ENCODE peak calls at places on chromosomes 6 and 20, in seven cellular contexts. U, J, I, C, O, K and E are unnamed samples.

GRCh38 chr6:41489284-41489851 is 56.8 kb upstream of the FOXP4 start:
- DNase-seq in J (peak; percentile 52), O (no peak), C (no peak), I (no peak), K (no peak), U (no peak), E (no peak)

GRCh38 chr6:56517155-56517745 is 125.4 kb downstream of the DST start:
- DNase-seq in K (no peak), U (no peak), O (no peak), C (no peak), J (no peak), I (no peak), E (no peak)

GRCh38 chr20:57109151-57109953 is 157.1 kb downstream of the BMP7 start:
- DNase-seq in U (no peak), C (no peak), O (no peak), J (no peak), I (no peak), K (no peak), E (no peak)

GRCh38 chr6:136113736-136114173 is 136.4 kb downstream of the MTFR2 start:
- DNase-seq in J (peak; percentile 88), U (peak; percentile 52), I (no peak), K (no peak), O (no peak), C (peak; percentile 49), E (no peak)

GRCh38 chr6:165819394-165819793 is 156.4 kb upstream of the PDE10A start:
- DNase-seq in C (no peak), J (no peak), K (no peak), I (no peak), U (no peak), O (no peak), E (no peak)

GRCh38 chr6:43172127-43173007 is 1.3 kb downstream of the SRF start:
- DNase-seq in C (peak; percentile 72), I (peak; percentile 40), K (peak; percentile 43), J (peak; percentile 31), U (no peak), O (peak; percentile 6), E (peak; percentile 53)

GRCh38 chr20:22385602-22386299 is 198.6 kb downstream of the FOXA2 start:
- DNase-seq in J (no peak), K (no peak), C (no peak), I (no peak), O (no peak), U (no peak), E (no peak)

GRCh38 chr6:27605401-27606342 is 132.8 kb upstream of the ZNF184 start:
- DNase-seq in U (peak; percentile 66), K (no peak), C (no peak), O (no peak), J (peak; percentile 85), I (no peak), E (no peak)

GRCh38 chr6:109258129-109258528 is 124.1 kb downstream of the CD164 start:
- DNase-seq in U (no peak), I (no peak), O (no peak), J (no peak), C (no peak), K (no peak), E (no peak)

GRCh38 chr6:138099832-138100231 is 7.4 kb downstream of the PERP start:
- DNase-seq in C (no peak), J (no peak), K (no peak), O (no peak), I (no peak), U (peak; percentile 70), E (no peak)

GRCh38 chr6:118565317-118565960 is 17.3 kb downstream of the PLN start:
- DNase-seq in J (no peak), K (peak; percentile 13), O (no peak), I (peak; percentile 59), U (peak; percentile 34), C (no peak), E (no peak)

GRCh38 chr20:62704341-62704948 is 4.2 kb upstream of the NTSR1 start:
- DNase-seq in O (no peak), C (peak; percentile 80), I (no peak), U (no peak), K (no peak), J (peak; percentile 82), E (no peak)

GRCh38 chr6:21340563-21340962 is 253.0 kb upstream of the SOX4 start:
- DNase-seq in O (no peak), I (no peak), C (no peak), U (no peak), K (no peak), J (peak; percentile 12), E (no peak)

GRCh38 chr6:145199961-145200360 is 535.4 kb downstream of the EPM2A start:
- DNase-seq in I (no peak), O (no peak), K (no peak), C (no peak), J (no peak), U (no peak), E (no peak)

GRCh38 chr6:71979911-71980310 is 93.6 kb downstream of the RIMS1 start:
- DNase-seq in C (no peak), I (no peak), K (no peak), O (no peak), J (no peak), U (no peak), E (no peak)

DNA sequence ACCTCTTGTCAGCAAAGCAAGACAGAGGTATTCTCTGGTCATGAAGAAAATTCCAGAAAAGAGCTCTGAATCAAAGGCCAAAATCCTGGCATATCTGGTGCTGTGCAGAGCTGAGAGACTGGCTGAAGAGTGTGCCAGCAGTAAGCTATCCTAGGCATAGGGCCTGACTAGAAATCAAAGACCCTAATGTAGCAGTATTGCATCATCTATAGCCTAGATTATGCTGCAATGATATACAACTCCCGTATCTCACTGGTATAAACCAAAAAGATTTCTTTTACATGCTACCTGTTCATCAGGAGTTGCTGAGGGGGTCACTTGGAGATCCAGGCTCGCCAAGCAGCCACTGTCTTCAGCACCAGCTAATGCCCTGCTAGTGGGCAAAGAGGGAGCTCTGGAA is 30.9 kb upstream of the TRIM39 start:
- DNase-seq in I (no peak), U (no peak), O (no peak), C (no peak), J (no peak), K (no peak), E (no peak)
- H3K9me3 ChIP-seq in I (no peaks in the 10 kb centered on the region), U (no peaks in the 10 kb centered on the region), O (no peaks in the 10 kb centered on the region), C (no peaks in the 10 kb centered on the region), J (peaks cover 21% of the 10 kb centered on the region), K (no peaks in the 10 kb centered on the region), E (no peaks in the 10 kb centered on the region)

GRCh38 chr6:168305863-168306262 is 13.7 kb downstream of the DACT2 start:
- DNase-seq in J (no peak), C (no peak), U (no peak), I (no peak), K (no peak), O (no peak), E (no peak)

GRCh38 chr6:168304752-168305015 is 14.9 kb downstream of the DACT2 start:
- DNase-seq in J (no peak), C (no peak), O (no peak), K (no peak), I (no peak), U (no peak), E (no peak)

GRCh38 chr6:168305091-168305749 is 14.4 kb downstream of the DACT2 start:
- DNase-seq in I (no peak), O (no peak), J (no peak), C (no peak), U (peak; percentile 66), K (no peak), E (no peak)

GRCh38 chr6:168302534-168302933 is 17.0 kb downstream of the DACT2 start:
- DNase-seq in I (no peak), C (no peak), J (peak; percentile 93), U (no peak), K (no peak), O (no peak), E (no peak)

DNA sequence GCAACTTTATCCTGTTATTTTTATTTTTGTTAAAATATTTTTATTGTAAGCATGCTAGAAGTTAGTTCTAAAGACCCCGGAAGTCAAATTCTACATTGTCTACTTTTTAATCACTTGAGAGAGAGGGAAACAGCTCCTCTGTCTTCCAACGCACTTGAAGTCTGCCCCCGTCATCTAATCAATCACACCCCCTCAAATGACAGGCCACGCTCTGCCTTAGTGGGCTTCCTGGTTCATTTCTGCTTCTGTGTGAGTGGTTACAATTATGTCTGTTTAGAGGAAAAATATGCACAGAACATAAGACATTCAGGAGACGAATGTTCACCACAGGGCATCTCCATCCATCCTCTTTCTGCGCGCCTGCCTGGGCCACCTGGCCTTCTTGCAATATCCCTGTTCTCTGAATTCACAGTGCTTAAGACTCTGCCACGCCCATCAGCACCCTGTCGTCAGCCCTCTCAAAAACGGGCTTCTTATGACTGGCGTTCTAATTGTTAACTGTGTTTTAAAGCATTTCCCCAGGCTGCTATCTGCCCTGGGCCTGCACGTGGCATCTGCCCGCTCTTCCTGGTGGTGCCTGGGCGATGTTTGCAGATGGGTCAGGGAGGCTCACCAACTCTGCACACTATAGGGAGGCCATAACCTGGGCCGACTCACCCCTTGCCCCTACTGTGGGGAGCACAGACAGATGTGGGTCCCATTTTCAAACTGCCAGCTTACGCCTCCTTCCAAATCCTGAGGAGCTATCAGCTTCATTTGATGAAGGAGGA is 15.4 kb downstream of the DACT2 start:
- DNase-seq in I (no peak), U (no peak), C (no peak), J (no peak), O (no peak), K (no peak), E (no peak)
- H3K9me3 ChIP-seq in I (no peaks in the 10 kb centered on the region), U (no peaks in the 10 kb centered on the region), C (no peaks in the 10 kb centered on the region), J (no peaks in the 10 kb centered on the region), O (no peaks in the 10 kb centered on the region), K (no peaks in the 10 kb centered on the region), E (no peaks in the 10 kb centered on the region)

GRCh38 chr20:31475472-31476312 is 604 bp downstream of the REM1 start:
- DNase-seq in O (no peak), C (no peak), J (no peak), K (no peak), I (no peak), U (no peak), E (no peak)

GRCh38 chr20:31472395-31473330 is 2.3 kb downstream of the DEFB124 start:
- DNase-seq in O (no peak), U (no peak), C (no peak), J (no peak), I (no peak), K (no peak), E (no peak)

GRCh38 chr20:31475032-31475431 is at the start of the genes DEFB124 and REM1:
- DNase-seq in J (no peak), O (no peak), I (no peak), U (no peak), K (no peak), C (peak; percentile 50), E (no peak)

GRCh38 chr20:31473331-31474096 is 1.4 kb downstream of the DEFB124 start:
- DNase-seq in I (no peak), C (no peak), O (no peak), J (no peak), U (peak; percentile 26), K (no peak), E (no peak)

DNA sequence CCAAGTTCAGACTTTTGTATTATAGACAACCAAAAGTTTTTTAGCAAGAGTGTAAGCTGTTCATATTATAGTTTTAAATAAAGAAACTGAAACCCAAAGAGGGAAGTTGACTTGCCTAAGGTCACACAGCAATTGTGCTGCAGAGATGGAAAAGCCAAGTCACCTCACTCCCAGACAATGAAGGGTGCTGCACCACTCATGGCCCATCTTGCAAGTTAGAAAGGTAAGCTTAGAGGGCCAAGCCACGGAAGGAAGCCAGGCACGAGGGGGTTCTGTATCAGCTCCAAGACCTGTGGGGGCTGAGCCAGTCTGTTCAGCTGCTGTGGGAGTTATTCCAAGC is 860 bp downstream of the DEFB124 start:
- DNase-seq in J (no peak), C (no peak), O (no peak), U (no peak), K (no peak), I (no peak), E (no peak)
- H3K9me3 ChIP-seq in J (no peaks in the 10 kb centered on the region), C (no peaks in the 10 kb centered on the region), O (no peaks in the 10 kb centered on the region), U (peaks cover 35% of the 10 kb centered on the region), K (no peaks in the 10 kb centered on the region), I (no peaks in the 10 kb centered on the region), E (no peaks in the 10 kb centered on the region)

GRCh38 chr20:31260326-31260932 is 3.0 kb downstream of the DEFB115 start:
- DNase-seq in C (no peak), O (no peak), K (no peak), J (peak; percentile 43), I (no peak), U (no peak), E (no peak)
- H3K9me3 ChIP-seq in C (no peaks in the 10 kb centered on the region), O (no peaks in the 10 kb centered on the region), K (no peaks in the 10 kb centered on the region), J (no peaks in the 10 kb centered on the region), I (no peaks in the 10 kb centered on the region), U (peaks cover 13% of the 10 kb centered on the region), E (peaks cover 3% of the 10 kb centered on the region)